ENCODE peak calls at places on chromosomes 4 and X, in six cellular contexts. One of them, this sample, is unnamed.

GRCh38 chrX:111098874-111099273 is 2.9 kb downstream of the PAK3 start:
- DNase-seq in psoas muscle: no peak
- DNase-seq in uterus: peak; percentile 34
- DNase-seq in A549: peak; percentile 47
- DNase-seq in neural progenitor cell: peak; percentile 89
- DNase-seq in tibial artery: peak; percentile 65
- DNase-seq in this sample: peak; percentile 90

GRCh38 chrX:120452131-120452530 is 17.0 kb downstream of the LAMP2 start:
- DNase-seq in A549: peak; percentile 22
- DNase-seq in tibial artery: no peak
- DNase-seq in uterus: no peak
- DNase-seq in neural progenitor cell: peak; percentile 46
- DNase-seq in psoas muscle: no peak
- DNase-seq in this sample: no peak

GRCh38 chr4:69308634-69309033 is 28.4 kb downstream of the UGT2B28 start:
- DNase-seq in uterus: no peak
- DNase-seq in A549: no peak
- DNase-seq in neural progenitor cell: no peak
- DNase-seq in psoas muscle: no peak
- DNase-seq in tibial artery: no peak
- DNase-seq in this sample: no peak

GRCh38 chr4:67291639-67292038 is 253.7 kb downstream of the CENPC start:
- DNase-seq in neural progenitor cell: no peak
- DNase-seq in psoas muscle: no peak
- DNase-seq in tibial artery: no peak
- DNase-seq in A549: no peak
- DNase-seq in uterus: no peak
- DNase-seq in this sample: no peak

GRCh38 chrX:50927127-50927526 is 16.6 kb downstream of the BMP15 start:
- DNase-seq in tibial artery: no peak
- DNase-seq in uterus: no peak
- DNase-seq in A549: no peak
- DNase-seq in psoas muscle: no peak
- DNase-seq in neural progenitor cell: no peak
- DNase-seq in this sample: no peak

GRCh38 chrX:74613350-74614192 is 853 bp downstream of the RLIM start:
- DNase-seq in uterus: no peak
- DNase-seq in tibial artery: no peak
- DNase-seq in neural progenitor cell: peak; percentile 29
- DNase-seq in A549: peak; percentile 44
- DNase-seq in psoas muscle: no peak
- DNase-seq in this sample: peak; percentile 47

GRCh38 chr4:8719421-8719820 is 126.9 kb downstream of the CPZ start:
- DNase-seq in tibial artery: peak; percentile 55
- DNase-seq in A549: no peak
- DNase-seq in neural progenitor cell: no peak
- DNase-seq in psoas muscle: no peak
- DNase-seq in uterus: no peak
- DNase-seq in this sample: no peak

GRCh38 chr4:188408244-188409067 is 269.2 kb downstream of the TRIML1 start:
- DNase-seq in uterus: no peak
- DNase-seq in tibial artery: no peak
- DNase-seq in psoas muscle: no peak
- DNase-seq in neural progenitor cell: no peak
- DNase-seq in A549: no peak
- DNase-seq in this sample: no peak

GRCh38 chrX:120238947-120239346 is 11.7 kb upstream of the ZBTB33 start:
- DNase-seq in psoas muscle: no peak
- DNase-seq in A549: no peak
- DNase-seq in neural progenitor cell: no peak
- DNase-seq in tibial artery: no peak
- DNase-seq in uterus: no peak
- DNase-seq in this sample: no peak

GRCh38 chr4:110005461-110006056 is 92.9 kb downstream of the EGF start:
- DNase-seq in psoas muscle: no peak
- DNase-seq in uterus: no peak
- DNase-seq in tibial artery: no peak
- DNase-seq in A549: peak; percentile 64
- DNase-seq in neural progenitor cell: peak; percentile 68
- DNase-seq in this sample: peak; percentile 75

GRCh38 chr4:83905952-83906351 is 370.0 kb downstream of the GPAT3 start:
- DNase-seq in tibial artery: no peak
- DNase-seq in uterus: no peak
- DNase-seq in A549: peak; percentile 17
- DNase-seq in neural progenitor cell: peak; percentile 77
- DNase-seq in psoas muscle: no peak
- DNase-seq in this sample: peak; percentile 71

GRCh38 chr4:30718889-30719252 is 1.3 kb upstream of the PCDH7 start:
- DNase-seq in uterus: no peak
- DNase-seq in psoas muscle: no peak
- DNase-seq in A549: no peak
- DNase-seq in tibial artery: no peak
- DNase-seq in neural progenitor cell: peak; percentile 52
- DNase-seq in this sample: peak; percentile 15

GRCh38 chr4:1362521-1362920 is 15.5 kb downstream of the UVSSA start:
- DNase-seq in tibial artery: no peak
- DNase-seq in psoas muscle: no peak
- DNase-seq in neural progenitor cell: no peak
- DNase-seq in uterus: no peak
- DNase-seq in A549: no peak
- DNase-seq in this sample: no peak

GRCh38 chr4:95250544-95251137 is 298.1 kb downstream of the UNC5C start:
- DNase-seq in psoas muscle: no peak
- DNase-seq in tibial artery: no peak
- DNase-seq in A549: no peak
- DNase-seq in neural progenitor cell: no peak
- DNase-seq in uterus: no peak
- DNase-seq in this sample: peak; percentile 49

GRCh38 chr4:32396504-32396903 is 1676.3 kb downstream of the PCDH7 start:
- DNase-seq in psoas muscle: no peak
- DNase-seq in neural progenitor cell: peak; percentile 11
- DNase-seq in A549: no peak
- DNase-seq in uterus: no peak
- DNase-seq in tibial artery: no peak
- DNase-seq in this sample: no peak

GRCh38 chrX:10033360-10034007 is 66.3 kb downstream of the CLDN34 start:
- DNase-seq in psoas muscle: no peak
- DNase-seq in neural progenitor cell: no peak
- DNase-seq in uterus: no peak
- DNase-seq in tibial artery: no peak
- DNase-seq in A549: peak; percentile 73
- DNase-seq in this sample: no peak
- H3K4me1 ChIP-seq in psoas muscle: no peaks in the 10 kb centered on the region
- H3K4me1 ChIP-seq in neural progenitor cell: no peaks in the 10 kb centered on the region
- H3K4me1 ChIP-seq in uterus: no peaks in the 10 kb centered on the region
- H3K4me1 ChIP-seq in tibial artery: peaks cover 4% of the 10 kb centered on the region
- H3K4me1 ChIP-seq in A549: peaks cover 81% of the 10 kb centered on the region
- H3K4me1 ChIP-seq in this sample: no peaks in the 10 kb centered on the region

DNA sequence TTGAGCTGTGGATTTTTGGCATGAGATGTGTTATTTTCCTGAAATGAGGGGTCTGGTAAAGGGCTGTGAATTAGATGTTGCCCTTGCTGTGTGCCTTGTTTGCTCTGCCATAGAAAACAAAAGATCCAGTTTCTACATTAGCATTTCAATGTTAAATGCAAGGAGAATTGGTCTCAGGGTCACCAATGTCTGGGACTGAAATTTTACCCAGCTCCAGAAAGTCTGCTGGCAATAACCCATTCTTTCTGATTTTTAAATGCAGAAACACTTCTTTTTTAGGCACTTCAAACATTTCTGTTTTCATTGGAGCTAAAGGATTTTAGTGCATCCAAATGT is 13.8 kb upstream of the FREM3 start:
- DNase-seq in neural progenitor cell: no peak
- DNase-seq in uterus: no peak
- DNase-seq in psoas muscle: no peak
- DNase-seq in A549: no peak
- DNase-seq in tibial artery: no peak
- DNase-seq in this sample: peak; percentile 83
- H3K4me3 ChIP-seq in neural progenitor cell: no peak overlapping the region
- H3K4me3 ChIP-seq in uterus: no peak overlapping the region
- H3K4me3 ChIP-seq in psoas muscle: no peak overlapping the region
- H3K4me3 ChIP-seq in A549: no peak overlapping the region
- H3K4me3 ChIP-seq in tibial artery: no peak overlapping the region
- H3K4me3 ChIP-seq in this sample: no peak overlapping the region

DNA sequence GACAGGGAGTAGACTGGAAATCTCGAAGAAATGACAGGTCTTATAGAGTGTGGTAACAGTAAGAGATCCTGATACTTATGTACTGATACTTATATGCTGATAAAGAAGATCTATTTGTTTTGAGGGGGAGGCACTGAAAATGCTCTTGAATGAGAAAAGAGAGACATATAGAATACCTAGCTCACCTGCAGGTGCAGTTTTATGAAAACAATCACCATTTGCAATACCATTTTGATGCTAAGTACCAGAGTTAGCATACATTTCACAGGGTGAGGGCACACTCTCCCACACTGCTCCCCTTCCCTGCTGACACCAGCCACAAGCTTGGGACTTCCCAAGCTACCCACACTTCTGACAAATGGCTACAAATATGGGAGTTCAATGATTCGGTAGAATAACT is 1490.1 kb upstream of the IGFBP7 start:
- DNase-seq in uterus: no peak
- DNase-seq in A549: no peak
- DNase-seq in psoas muscle: no peak
- DNase-seq in neural progenitor cell: no peak
- DNase-seq in tibial artery: no peak
- DNase-seq in this sample: no peak
- H3K4me1 ChIP-seq in uterus: no peaks in the 10 kb centered on the region
- H3K4me1 ChIP-seq in A549: no peaks in the 10 kb centered on the region
- H3K4me1 ChIP-seq in psoas muscle: no peaks in the 10 kb centered on the region
- H3K4me1 ChIP-seq in neural progenitor cell: no peaks in the 10 kb centered on the region
- H3K4me1 ChIP-seq in tibial artery: no peaks in the 10 kb centered on the region
- H3K4me1 ChIP-seq in this sample: peaks cover 28% of the 10 kb centered on the region

GRCh38 chr4:41106694-41107419 is 107.5 kb downstream of the APBB2 start:
- DNase-seq in A549: no peak
- DNase-seq in psoas muscle: no peak
- DNase-seq in tibial artery: no peak
- DNase-seq in neural progenitor cell: no peak
- DNase-seq in uterus: no peak
- DNase-seq in this sample: no peak
- H3K4me3 ChIP-seq in A549: no peak overlapping the region
- H3K4me3 ChIP-seq in psoas muscle: no peak overlapping the region
- H3K4me3 ChIP-seq in tibial artery: no peak overlapping the region
- H3K4me3 ChIP-seq in neural progenitor cell: no peak overlapping the region
- H3K4me3 ChIP-seq in uterus: no peak overlapping the region
- H3K4me3 ChIP-seq in this sample: no peak overlapping the region

GRCh38 chr4:13980317-13980716 is 352.8 kb upstream of the BOD1L1 start:
- DNase-seq in uterus: no peak
- DNase-seq in A549: no peak
- DNase-seq in psoas muscle: no peak
- DNase-seq in neural progenitor cell: no peak
- DNase-seq in tibial artery: no peak
- DNase-seq in this sample: no peak

GRCh38 chr4:13985824-13986223 is 358.3 kb upstream of the BOD1L1 start:
- DNase-seq in uterus: no peak
- DNase-seq in tibial artery: no peak
- DNase-seq in neural progenitor cell: no peak
- DNase-seq in A549: no peak
- DNase-seq in psoas muscle: no peak
- DNase-seq in this sample: no peak

GRCh38 chr4:13982008-13982407 is 354.5 kb upstream of the BOD1L1 start:
- DNase-seq in psoas muscle: no peak
- DNase-seq in uterus: no peak
- DNase-seq in neural progenitor cell: no peak
- DNase-seq in tibial artery: no peak
- DNase-seq in A549: no peak
- DNase-seq in this sample: no peak

GRCh38 chr4:13984996-13985780 is 357.7 kb upstream of the BOD1L1 start:
- DNase-seq in uterus: no peak
- DNase-seq in A549: no peak
- DNase-seq in tibial artery: no peak
- DNase-seq in neural progenitor cell: no peak
- DNase-seq in psoas muscle: no peak
- DNase-seq in this sample: no peak

GRCh38 chr4:13983189-13983790 is 355.8 kb upstream of the BOD1L1 start:
- DNase-seq in A549: no peak
- DNase-seq in psoas muscle: no peak
- DNase-seq in uterus: no peak
- DNase-seq in neural progenitor cell: no peak
- DNase-seq in tibial artery: no peak
- DNase-seq in this sample: no peak
- H3K4me1 ChIP-seq in A549: peaks cover 41% of the 10 kb centered on the region
- H3K4me1 ChIP-seq in psoas muscle: no peaks in the 10 kb centered on the region
- H3K4me1 ChIP-seq in uterus: no peaks in the 10 kb centered on the region
- H3K4me1 ChIP-seq in neural progenitor cell: no peaks in the 10 kb centered on the region
- H3K4me1 ChIP-seq in tibial artery: no peaks in the 10 kb centered on the region
- H3K4me1 ChIP-seq in this sample: no peaks in the 10 kb centered on the region

GRCh38 chrX:134546187-134546586 is 86.2 kb downstream of the HPRT1 start:
- DNase-seq in A549: no peak
- DNase-seq in neural progenitor cell: no peak
- DNase-seq in uterus: no peak
- DNase-seq in tibial artery: no peak
- DNase-seq in psoas muscle: no peak
- DNase-seq in this sample: no peak
- H3K4me3 ChIP-seq in A549: peak overlapping the region; percentile 61
- H3K4me3 ChIP-seq in neural progenitor cell: no peak overlapping the region
- H3K4me3 ChIP-seq in uterus: no peak overlapping the region
- H3K4me3 ChIP-seq in tibial artery: no peak overlapping the region
- H3K4me3 ChIP-seq in psoas muscle: peak overlapping the region; percentile 75
- H3K4me3 ChIP-seq in this sample: no peak overlapping the region

GRCh38 chr4:152657657-152658056 is 22.1 kb downstream of the TMEM154 start:
- DNase-seq in neural progenitor cell: no peak
- DNase-seq in tibial artery: no peak
- DNase-seq in psoas muscle: no peak
- DNase-seq in A549: no peak
- DNase-seq in uterus: no peak
- DNase-seq in this sample: no peak

GRCh38 chr4:152663203-152664066 is 16.4 kb downstream of the TMEM154 start:
- DNase-seq in neural progenitor cell: no peak
- DNase-seq in A549: no peak
- DNase-seq in psoas muscle: no peak
- DNase-seq in tibial artery: no peak
- DNase-seq in uterus: no peak
- DNase-seq in this sample: no peak

GRCh38 chr4:152659806-152660205 is 20.0 kb downstream of the TMEM154 start:
- DNase-seq in tibial artery: no peak
- DNase-seq in uterus: no peak
- DNase-seq in A549: no peak
- DNase-seq in psoas muscle: no peak
- DNase-seq in neural progenitor cell: no peak
- DNase-seq in this sample: no peak

GRCh38 chr4:152660526-152660925 is 19.3 kb downstream of the TMEM154 start:
- DNase-seq in neural progenitor cell: no peak
- DNase-seq in uterus: no peak
- DNase-seq in psoas muscle: no peak
- DNase-seq in A549: no peak
- DNase-seq in tibial artery: no peak
- DNase-seq in this sample: no peak

DNA sequence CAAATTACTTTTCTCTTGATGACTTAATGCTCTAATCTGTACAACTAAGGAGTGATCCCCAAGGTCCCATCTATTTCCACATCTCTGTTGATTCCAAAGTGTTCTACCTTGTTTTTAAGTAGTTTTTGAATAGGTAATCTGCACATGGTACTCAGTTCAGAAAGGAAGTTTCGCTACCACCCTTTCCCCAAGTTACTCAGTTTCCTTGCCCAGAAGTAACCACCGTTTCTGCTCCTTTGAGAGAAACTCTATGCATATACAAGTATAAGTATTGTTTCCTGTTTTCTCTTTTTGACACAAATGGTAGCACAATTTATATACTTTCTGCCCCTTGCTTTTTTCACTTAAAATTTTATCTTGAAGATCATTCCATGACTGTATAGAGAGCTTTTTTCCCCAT is 18.1 kb downstream of the TMEM154 start:
- DNase-seq in uterus: no peak
- DNase-seq in A549: no peak
- DNase-seq in psoas muscle: no peak
- DNase-seq in neural progenitor cell: no peak
- DNase-seq in tibial artery: no peak
- DNase-seq in this sample: no peak
- H3K4me1 ChIP-seq in uterus: no peaks in the 10 kb centered on the region
- H3K4me1 ChIP-seq in A549: no peaks in the 10 kb centered on the region
- H3K4me1 ChIP-seq in psoas muscle: no peaks in the 10 kb centered on the region
- H3K4me1 ChIP-seq in neural progenitor cell: no peaks in the 10 kb centered on the region
- H3K4me1 ChIP-seq in tibial artery: no peaks in the 10 kb centered on the region
- H3K4me1 ChIP-seq in this sample: no peaks in the 10 kb centered on the region